ENCODE peak calls at places on chromosomes 11 and 22, in seven cellular contexts. K is HepG2, B is HCT116, R is H1, T is GM12878, C is SK-N-SH, F is K562. U is an unnamed sample.

GRCh38 chr11:65355013-65355775 is 643 bp downstream of the TIGD3 start:
- DNase-seq in K (peak; percentile 15), B (no peak), R (peak; percentile 71), T (no peak), C (peak; percentile 87), F (peak; percentile 70), U (peak; percentile 50)

GRCh38 chr11:129313588-129314288 is 61.9 kb upstream of the BARX2 start:
- DNase-seq in K (no peak), B (no peak), R (no peak), T (no peak), C (no peak), F (no peak), U (no peak)

GRCh38 chr11:67118059-67118766 is 850 bp upstream of the KDM2A start:
- DNase-seq in K (no peak), B (no peak), R (peak; percentile 84), T (no peak), C (peak; percentile 40), F (no peak), U (peak; percentile 52)

GRCh38 chr11:129410561-129410960 is 34.9 kb downstream of the BARX2 start:
- DNase-seq in K (no peak), B (no peak), R (no peak), T (no peak), C (no peak), F (no peak), U (peak; percentile 45)

GRCh38 chr11:117826360-117826635 is 1.8 kb upstream of the FXYD2 start:
- DNase-seq in K (no peak), B (no peak), R (no peak), T (no peak), C (no peak), F (no peak), U (no peak)

GRCh38 chr11:104609297-104609696 is 289.0 kb downstream of the CASP12 start:
- DNase-seq in K (peak; percentile 24), B (peak; percentile 28), R (no peak), T (no peak), C (peak; percentile 53), F (no peak), U (peak; percentile 47)

GRCh38 chr11:82046778-82047177 is 686.9 kb downstream of the FAM181B start:
- DNase-seq in K (no peak), B (no peak), R (no peak), T (no peak), C (no peak), F (no peak), U (no peak)

GRCh38 chr11:94732617-94733292 is 35.4 kb upstream of the AMOTL1 start:
- DNase-seq in K (no peak), B (no peak), R (no peak), T (no peak), C (no peak), F (no peak), U (no peak)

GRCh38 chr22:30541979-30542810 is 4.3 kb downstream of the SEC14L6 start:
- DNase-seq in K (no peak), B (no peak), R (peak; percentile 79), T (no peak), C (no peak), F (peak; percentile 38), U (no peak)

GRCh38 chr11:16945671-16946469 is 68.3 kb downstream of the PLEKHA7 start:
- DNase-seq in K (peak; percentile 68), B (peak; percentile 51), R (peak; percentile 69), T (peak; percentile 61), C (peak; percentile 77), F (peak; percentile 68), U (peak; percentile 25)

GRCh38 chr11:131908316-131908715 is 537.9 kb downstream of the NTM start:
- DNase-seq in K (no peak), B (no peak), R (no peak), T (no peak), C (no peak), F (no peak), U (no peak)

GRCh38 chr22:31544481-31545480 is 48.4 kb downstream of the SFI1 start:
- DNase-seq in K (peak; percentile 23), B (no peak), R (no peak), T (no peak), C (no peak), F (no peak), U (no peak)

GRCh38 chr22:29030618-29031235 is 30.9 kb downstream of the C22orf31 start:
- DNase-seq in K (peak; percentile 93), B (peak; percentile 89), R (peak; percentile 74), T (no peak), C (peak; percentile 94), F (peak; percentile 67), U (peak; percentile 32)

GRCh38 chr22:49899530-49899929 is 18.7 kb downstream of the ALG12 start:
- DNase-seq in K (no peak), B (no peak), R (no peak), T (no peak), C (no peak), F (no peak), U (no peak)

GRCh38 chr11:6735306-6735705 is 36.5 kb downstream of the OR2AG2 start:
- DNase-seq in K (no peak), B (no peak), R (no peak), T (no peak), C (no peak), F (no peak), U (no peak)

GRCh38 chr22:43292633-43293025 is 50.5 kb downstream of the SCUBE1 start:
- DNase-seq in K (no peak), B (no peak), R (no peak), T (no peak), C (no peak), F (no peak), U (no peak)

GRCh38 chr11:132088551-132088950 is 718.1 kb downstream of the NTM start:
- DNase-seq in K (no peak), B (no peak), R (no peak), T (no peak), C (no peak), F (no peak), U (no peak)

GRCh38 chr11:76810151-76810853 is 27.1 kb downstream of the TSKU start:
- DNase-seq in K (no peak), B (peak; percentile 15), R (no peak), T (no peak), C (no peak), F (no peak), U (peak; percentile 69)

GRCh38 chr11:119859684-119860083 is 130.7 kb upstream of the NECTIN1 start:
- DNase-seq in K (no peak), B (no peak), R (no peak), T (no peak), C (no peak), F (no peak), U (no peak)

GRCh38 chr11:7775689-7776088 is 21.1 kb downstream of the OR5P2 start:
- DNase-seq in K (no peak), B (no peak), R (no peak), T (no peak), C (no peak), F (no peak), U (peak; percentile 35)

GRCh38 chr11:103596323-103596722 is 440.1 kb upstream of the DDI1 start:
- DNase-seq in K (no peak), B (no peak), R (no peak), T (no peak), C (no peak), F (no peak), U (no peak)

GRCh38 chr11:61814958-61815789 is 1.6 kb downstream of the FADS1 start:
- DNase-seq in K (peak; percentile 96), B (peak; percentile 97), R (peak; percentile 96), T (peak; percentile 87), C (peak; percentile 95), F (peak; percentile 96), U (peak; percentile 97)

GRCh38 chr11:8068605-8069221 is 12.3 kb upstream of the TUB start:
- DNase-seq in K (peak; percentile 47), B (no peak), R (no peak), T (no peak), C (peak; percentile 70), F (peak; percentile 22), U (no peak)

GRCh38 chr11:102780491-102780918 is at the start of gene MMP10:
- DNase-seq in K (peak; percentile 21), B (peak; percentile 54), R (no peak), T (no peak), C (no peak), F (no peak), U (peak; percentile 39)

GRCh38 chr22:22432479-22432878 is 76.1 kb downstream of the ZNF280B start:
- DNase-seq in K (no peak), B (no peak), R (no peak), T (no peak), C (no peak), F (no peak), U (no peak)

DNA sequence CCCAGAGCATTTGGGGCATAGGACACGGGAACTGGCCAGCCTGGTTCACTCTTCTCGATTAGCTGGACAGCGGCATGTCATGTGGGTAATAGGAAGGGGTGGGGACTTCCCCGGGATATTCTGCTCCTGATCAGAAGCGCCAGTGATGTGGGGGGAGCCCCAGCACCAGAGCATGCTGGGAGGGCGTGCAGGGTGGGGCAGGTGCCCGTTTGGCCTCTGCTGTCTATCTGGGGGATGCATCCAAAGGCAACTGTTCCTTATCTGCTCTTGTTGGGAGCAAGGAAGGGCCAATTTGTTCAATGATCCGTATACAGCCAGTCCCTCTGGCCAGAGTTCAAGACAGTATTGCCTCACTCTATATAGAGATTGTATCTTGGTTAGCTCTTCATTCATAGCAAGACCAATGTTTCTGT is 43.6 kb downstream of the PPARA start:
- DNase-seq in K (no peak), B (no peak), R (no peak), T (no peak), C (peak; percentile 79), F (peak; percentile 47), U (no peak)
- TF ChIP-seq JUND in K (no peak), B (no peak), R (no peak), T (no peak), C (no peak), F (peak; percentile 4), U (no peak)

GRCh38 chr11:63711838-63712237 is 30.5 kb downstream of the RTN3 start:
- DNase-seq in K (no peak), B (no peak), R (peak; percentile 38), T (no peak), C (no peak), F (no peak), U (no peak)
- TF ChIP-seq JUND in K (no peak), B (no peak), R (no peak), T (no peak), C (no peak), F (no peak), U (no peak)

DNA sequence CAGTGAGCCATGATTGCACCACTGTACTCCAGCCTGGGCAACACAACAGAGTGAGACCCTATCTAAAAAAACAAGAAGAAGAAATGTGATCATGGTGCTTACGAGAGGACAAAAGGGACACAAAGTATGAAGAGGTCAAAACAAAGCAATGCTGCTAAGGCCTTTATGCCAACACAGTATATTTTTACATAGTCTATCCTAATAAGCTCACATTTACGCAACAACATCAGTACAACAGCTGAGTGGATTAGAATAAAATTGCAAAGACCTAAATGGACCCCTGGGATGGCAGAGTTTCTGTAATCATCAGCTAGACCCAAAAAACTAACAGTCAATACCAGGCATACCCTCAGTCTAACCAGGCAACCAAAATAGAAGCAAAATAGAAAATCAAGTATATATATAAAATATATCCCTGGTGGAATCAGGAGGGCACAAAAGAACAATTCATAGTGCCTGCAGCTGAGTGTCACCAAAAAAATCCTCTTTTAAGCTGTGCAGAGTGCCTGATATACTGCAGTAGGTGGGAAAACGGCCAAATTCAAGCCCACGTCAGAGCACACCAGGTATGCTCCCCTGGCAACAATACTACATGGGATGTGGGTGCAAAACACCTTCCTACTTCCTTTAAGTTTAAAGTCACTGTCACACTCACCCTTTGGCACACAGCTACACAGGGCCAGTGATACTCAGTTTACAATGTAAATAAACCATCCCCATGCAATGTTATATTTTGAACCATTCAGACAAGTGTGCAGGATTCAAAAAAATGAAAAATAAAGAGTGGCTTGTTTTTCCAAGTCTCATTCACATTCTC is 57.8 kb downstream of the RBFOX2 start:
- DNase-seq in K (no peak), B (no peak), R (no peak), T (no peak), C (no peak), F (no peak), U (no peak)
- TF ChIP-seq JUND in K (no peak), B (no peak), R (no peak), T (no peak), C (no peak), F (no peak), U (no peak)

GRCh38 chr22:37781434-37782059 is 26.2 kb upstream of the GCAT start:
- DNase-seq in K (peak; percentile 42), B (no peak), R (no peak), T (no peak), C (no peak), F (no peak), U (peak; percentile 80)
- TF ChIP-seq JUND in K (no peak), B (no peak), R (no peak), T (no peak), C (no peak), F (no peak), U (no peak)